ENCODE peak calls at places on chromosomes 1 and 21, in eight cellular contexts. F, V, S, C, M, N, T and K are unnamed samples.

GRCh38 chr21:29074007-29074376 is 544 bp upstream of the CCT8 start:
- DNase-seq in F (no peak), S (no peak), N (no peak), V (no peak), T (no peak), M (no peak), C (no peak), K (no peak)

GRCh38 chr1:163747261-163747660 is 425.5 kb downstream of the NUF2 start:
- DNase-seq in T (no peak), V (no peak), F (no peak), N (peak), M (no peak), C (peak), S (no peak), K (no peak)

GRCh38 chr1:168121314-168122029 is 15.3 kb downstream of the GPR161 start:
- DNase-seq in V (no peak), S (no peak), T (no peak), F (peak), M (no peak), N (peak), C (peak), K (no peak)

GRCh38 chr1:108829498-108829916 is 27.4 kb downstream of the AKNAD1 start:
- DNase-seq in N (peak), T (no peak), C (peak), F (peak), V (peak), S (no peak), M (no peak), K (no peak)

GRCh38 chr21:19031956-19032355 is 628.4 kb upstream of the TMPRSS15 start:
- DNase-seq in M (no peak), S (no peak), C (no peak), V (no peak), T (no peak), F (no peak), N (no peak), K (no peak)

GRCh38 chr21:35525443-35525842 is 476.3 kb upstream of the RUNX1 start:
- DNase-seq in V (no peak), N (no peak), S (no peak), F (no peak), M (peak), T (no peak), C (peak), K (no peak)

GRCh38 chr1:212916395-212917133 is 33.8 kb upstream of the VASH2 start:
- DNase-seq in S (no peak), N (peak), T (no peak), V (no peak), F (peak), M (no peak), C (no peak), K (no peak)

GRCh38 chr1:226960256-226960655 is 20.2 kb downstream of the COQ8A start:
- DNase-seq in S (no peak), V (no peak), T (no peak), F (no peak), M (no peak), N (no peak), C (no peak), K (no peak)

GRCh38 chr1:225413708-225414375 is 14.0 kb downstream of the LBR start:
- DNase-seq in F (no peak), M (no peak), T (no peak), V (no peak), C (no peak), S (no peak), N (no peak), K (no peak)

GRCh38 chr1:215056584-215056983 is 26.0 kb upstream of the KCNK2 start:
- DNase-seq in M (no peak), V (no peak), F (no peak), T (no peak), N (peak), C (peak), S (no peak), K (no peak)

GRCh38 chr1:12407050-12407961 is 177.5 kb downstream of the VPS13D start:
- DNase-seq in M (no peak), N (peak), F (peak), V (peak), S (no peak), C (peak), T (no peak), K (no peak)

GRCh38 chr1:182720465-182720864 is 36.1 kb upstream of the RGS8 start:
- DNase-seq in M (no peak), F (peak), C (no peak), V (no peak), T (no peak), S (no peak), N (peak), K (no peak)